ENCODE peak calls at places on chromosomes 7 and 10, in eight cellular contexts. One of them, this sample, is unnamed.

GRCh38 chr7:11831727-11832495 is at the start of gene THSD7A:
- DNase-seq in colonic mucosa: peak
- DNase-seq in upper lobe of left lung: peak
- DNase-seq in AG04450: no peak
- DNase-seq in mesothelial cell of epicardium: peak
- DNase-seq in WTC11: peak
- DNase-seq in Panc1: no peak
- DNase-seq in omental fat pad: no peak
- DNase-seq in this sample: peak

GRCh38 chr10:76942556-76943416 is 694.8 kb downstream of the KCNMA1 start:
- DNase-seq in WTC11: no peak
- DNase-seq in upper lobe of left lung: no peak
- DNase-seq in colonic mucosa: no peak
- DNase-seq in omental fat pad: no peak
- DNase-seq in Panc1: no peak
- DNase-seq in mesothelial cell of epicardium: no peak
- DNase-seq in AG04450: no peak
- DNase-seq in this sample: no peak

GRCh38 chr7:158707610-158708009 is 3.0 kb upstream of the NCAPG2 start:
- DNase-seq in mesothelial cell of epicardium: no peak
- DNase-seq in AG04450: no peak
- DNase-seq in colonic mucosa: no peak
- DNase-seq in WTC11: no peak
- DNase-seq in upper lobe of left lung: no peak
- DNase-seq in Panc1: no peak
- DNase-seq in omental fat pad: no peak
- DNase-seq in this sample: no peak

GRCh38 chr10:72890086-72890485 is 3.5 kb upstream of the OIT3 start:
- DNase-seq in WTC11: no peak
- DNase-seq in Panc1: no peak
- DNase-seq in upper lobe of left lung: no peak
- DNase-seq in colonic mucosa: no peak
- DNase-seq in mesothelial cell of epicardium: no peak
- DNase-seq in omental fat pad: no peak
- DNase-seq in AG04450: no peak
- DNase-seq in this sample: no peak

GRCh38 chr7:93043393-93043985 is 74.3 kb downstream of the SAMD9 start:
- DNase-seq in mesothelial cell of epicardium: peak
- DNase-seq in upper lobe of left lung: no peak
- DNase-seq in Panc1: no peak
- DNase-seq in AG04450: peak
- DNase-seq in omental fat pad: peak
- DNase-seq in WTC11: peak
- DNase-seq in colonic mucosa: no peak
- DNase-seq in this sample: peak

GRCh38 chr10:104445359-104445758 is 91.7 kb downstream of the CFAP58 start:
- DNase-seq in Panc1: no peak
- DNase-seq in colonic mucosa: no peak
- DNase-seq in WTC11: no peak
- DNase-seq in omental fat pad: no peak
- DNase-seq in upper lobe of left lung: no peak
- DNase-seq in mesothelial cell of epicardium: no peak
- DNase-seq in AG04450: peak
- DNase-seq in this sample: peak

GRCh38 chr7:73356176-73356575 is 28.2 kb downstream of the FKBP6 start:
- DNase-seq in AG04450: no peak
- DNase-seq in colonic mucosa: no peak
- DNase-seq in upper lobe of left lung: no peak
- DNase-seq in mesothelial cell of epicardium: no peak
- DNase-seq in WTC11: no peak
- DNase-seq in Panc1: no peak
- DNase-seq in omental fat pad: no peak
- DNase-seq in this sample: no peak

GRCh38 chr7:36100293-36100692 is 52.8 kb upstream of the EEPD1 start:
- DNase-seq in colonic mucosa: no peak
- DNase-seq in omental fat pad: no peak
- DNase-seq in Panc1: no peak
- DNase-seq in mesothelial cell of epicardium: no peak
- DNase-seq in upper lobe of left lung: no peak
- DNase-seq in WTC11: no peak
- DNase-seq in AG04450: no peak
- DNase-seq in this sample: no peak

GRCh38 chr10:59872892-59873463 is 33.4 kb downstream of the CCDC6 start:
- DNase-seq in Panc1: no peak
- DNase-seq in WTC11: no peak
- DNase-seq in omental fat pad: no peak
- DNase-seq in colonic mucosa: peak
- DNase-seq in AG04450: peak
- DNase-seq in mesothelial cell of epicardium: no peak
- DNase-seq in upper lobe of left lung: peak
- DNase-seq in this sample: peak

GRCh38 chr10:5526691-5527331 is 2.0 kb downstream of the CALML3 start:
- DNase-seq in colonic mucosa: no peak
- DNase-seq in AG04450: no peak
- DNase-seq in upper lobe of left lung: peak
- DNase-seq in Panc1: no peak
- DNase-seq in mesothelial cell of epicardium: no peak
- DNase-seq in omental fat pad: no peak
- DNase-seq in WTC11: no peak
- DNase-seq in this sample: no peak

GRCh38 chr7:93837245-93837644 is 53.3 kb downstream of the TFPI2 start:
- DNase-seq in colonic mucosa: no peak
- DNase-seq in omental fat pad: no peak
- DNase-seq in AG04450: no peak
- DNase-seq in upper lobe of left lung: no peak
- DNase-seq in WTC11: no peak
- DNase-seq in Panc1: no peak
- DNase-seq in mesothelial cell of epicardium: no peak
- DNase-seq in this sample: no peak

GRCh38 chr7:68821846-68822245 is 776.4 kb upstream of the AUTS2 start:
- DNase-seq in upper lobe of left lung: no peak
- DNase-seq in WTC11: no peak
- DNase-seq in Panc1: no peak
- DNase-seq in colonic mucosa: no peak
- DNase-seq in omental fat pad: no peak
- DNase-seq in AG04450: no peak
- DNase-seq in mesothelial cell of epicardium: no peak
- DNase-seq in this sample: no peak

GRCh38 chr10:4526426-4526825 is 299.6 kb upstream of the AKR1E2 start:
- DNase-seq in omental fat pad: no peak
- DNase-seq in upper lobe of left lung: no peak
- DNase-seq in colonic mucosa: no peak
- DNase-seq in Panc1: no peak
- DNase-seq in mesothelial cell of epicardium: no peak
- DNase-seq in WTC11: no peak
- DNase-seq in AG04450: no peak
- DNase-seq in this sample: no peak

GRCh38 chr10:42962120-42962901 is 114.6 kb upstream of the RET start:
- DNase-seq in Panc1: no peak
- DNase-seq in omental fat pad: peak
- DNase-seq in upper lobe of left lung: no peak
- DNase-seq in WTC11: peak
- DNase-seq in AG04450: no peak
- DNase-seq in mesothelial cell of epicardium: peak
- DNase-seq in colonic mucosa: peak
- DNase-seq in this sample: no peak

GRCh38 chr10:80460399-80461207 is 6.5 kb downstream of the TSPAN14 start:
- DNase-seq in Panc1: no peak
- DNase-seq in upper lobe of left lung: peak
- DNase-seq in AG04450: no peak
- DNase-seq in WTC11: peak
- DNase-seq in colonic mucosa: peak
- DNase-seq in mesothelial cell of epicardium: peak
- DNase-seq in omental fat pad: no peak
- DNase-seq in this sample: no peak

DNA sequence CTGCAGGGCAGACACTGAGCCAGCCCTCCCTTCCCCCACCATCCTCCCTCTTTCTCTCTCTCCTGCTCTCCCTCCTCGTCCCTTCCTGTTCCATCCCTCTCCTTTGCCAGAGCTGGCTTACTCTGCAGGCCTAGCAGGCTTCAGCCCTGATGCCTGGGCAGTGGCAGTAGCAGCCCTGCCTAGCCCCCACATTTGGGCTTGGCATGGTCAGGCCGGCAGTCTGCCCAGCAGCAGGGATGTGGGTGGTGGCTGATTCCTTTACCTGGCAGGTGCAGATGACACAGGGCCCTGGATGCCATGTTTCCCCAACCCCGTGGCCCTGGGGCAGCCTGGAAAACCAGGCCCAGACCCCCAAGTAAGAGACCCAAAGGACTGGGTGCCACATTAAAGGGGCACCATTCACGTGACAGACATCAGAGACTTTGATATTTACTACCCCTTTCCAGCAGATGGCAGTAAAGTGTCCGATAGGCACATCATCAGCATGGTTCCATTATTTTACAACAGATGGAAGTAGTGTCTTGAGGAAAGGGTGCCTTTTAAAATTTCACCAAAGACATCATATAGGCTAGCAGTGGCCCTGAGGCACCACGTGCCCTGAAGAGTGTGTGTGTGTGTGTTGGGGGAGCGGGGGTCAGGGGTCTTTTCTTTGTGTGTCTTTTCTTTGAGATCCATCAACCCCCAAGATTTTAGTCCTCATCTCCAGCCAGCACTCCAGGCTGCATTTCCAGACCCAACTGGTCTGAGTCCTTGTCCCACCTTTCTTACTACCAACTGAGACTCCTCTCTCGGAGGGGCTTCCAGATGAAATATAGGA is 5.9 kb downstream of the KCP start:
- DNase-seq in colonic mucosa: no peak
- DNase-seq in Panc1: peak
- DNase-seq in AG04450: no peak
- DNase-seq in upper lobe of left lung: no peak
- DNase-seq in omental fat pad: no peak
- DNase-seq in mesothelial cell of epicardium: no peak
- DNase-seq in WTC11: no peak
- DNase-seq in this sample: peak
- TF ChIP-seq CTCF in colonic mucosa: peak
- TF ChIP-seq CTCF in Panc1: peak
- TF ChIP-seq CTCF in AG04450: peak
- TF ChIP-seq CTCF in upper lobe of left lung: peak
- TF ChIP-seq CTCF in omental fat pad: no peak
- TF ChIP-seq CTCF in mesothelial cell of epicardium: peak
- TF ChIP-seq CTCF in WTC11: peak
- TF ChIP-seq CTCF in this sample: peak

DNA sequence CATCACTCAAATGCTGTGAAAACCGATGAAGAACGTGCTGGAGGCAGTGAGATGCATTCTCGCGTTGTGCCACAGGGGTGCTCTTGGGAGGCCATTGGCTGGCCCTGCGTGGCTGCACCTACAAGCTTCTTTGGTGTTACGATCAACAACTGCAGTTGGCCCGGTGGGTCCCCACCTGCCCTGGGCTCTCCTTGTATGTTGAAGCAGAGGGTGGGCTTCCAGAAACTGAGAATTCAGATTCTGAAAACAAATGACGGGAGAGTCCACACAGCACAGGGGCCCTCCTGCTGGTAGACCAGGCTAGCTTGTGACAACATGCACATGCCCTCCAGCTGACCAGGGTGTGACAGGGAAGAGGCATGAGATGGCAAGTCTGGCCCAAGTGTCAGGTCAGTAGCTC is 23.7 kb upstream of the DDC start:
- DNase-seq in upper lobe of left lung: no peak
- DNase-seq in WTC11: peak
- DNase-seq in mesothelial cell of epicardium: no peak
- DNase-seq in Panc1: no peak
- DNase-seq in colonic mucosa: no peak
- DNase-seq in omental fat pad: no peak
- DNase-seq in AG04450: no peak
- DNase-seq in this sample: no peak
- TF ChIP-seq CTCF in upper lobe of left lung: no peak
- TF ChIP-seq CTCF in WTC11: no peak
- TF ChIP-seq CTCF in mesothelial cell of epicardium: no peak
- TF ChIP-seq CTCF in Panc1: peak
- TF ChIP-seq CTCF in colonic mucosa: no peak
- TF ChIP-seq CTCF in omental fat pad: no peak
- TF ChIP-seq CTCF in AG04450: peak
- TF ChIP-seq CTCF in this sample: peak

GRCh38 chr10:12638103-12638502 is 288.8 kb downstream of the CAMK1D start:
- DNase-seq in colonic mucosa: peak
- DNase-seq in mesothelial cell of epicardium: no peak
- DNase-seq in AG04450: peak
- DNase-seq in Panc1: no peak
- DNase-seq in upper lobe of left lung: no peak
- DNase-seq in WTC11: no peak
- DNase-seq in omental fat pad: no peak
- DNase-seq in this sample: no peak
- TF ChIP-seq CTCF in colonic mucosa: no peak
- TF ChIP-seq CTCF in mesothelial cell of epicardium: no peak
- TF ChIP-seq CTCF in AG04450: no peak
- TF ChIP-seq CTCF in Panc1: no peak
- TF ChIP-seq CTCF in upper lobe of left lung: no peak
- TF ChIP-seq CTCF in WTC11: no peak
- TF ChIP-seq CTCF in omental fat pad: no peak
- TF ChIP-seq CTCF in this sample: no peak

GRCh38 chr10:65323802-65324201 is 1602.0 kb upstream of the LRRTM3 start:
- DNase-seq in WTC11: no peak
- DNase-seq in Panc1: no peak
- DNase-seq in colonic mucosa: no peak
- DNase-seq in AG04450: no peak
- DNase-seq in upper lobe of left lung: no peak
- DNase-seq in omental fat pad: no peak
- DNase-seq in mesothelial cell of epicardium: no peak
- DNase-seq in this sample: no peak

GRCh38 chr10:65325913-65326312 is 1599.9 kb upstream of the LRRTM3 start:
- DNase-seq in colonic mucosa: no peak
- DNase-seq in Panc1: no peak
- DNase-seq in mesothelial cell of epicardium: no peak
- DNase-seq in upper lobe of left lung: no peak
- DNase-seq in WTC11: peak
- DNase-seq in omental fat pad: no peak
- DNase-seq in AG04450: no peak
- DNase-seq in this sample: no peak

DNA sequence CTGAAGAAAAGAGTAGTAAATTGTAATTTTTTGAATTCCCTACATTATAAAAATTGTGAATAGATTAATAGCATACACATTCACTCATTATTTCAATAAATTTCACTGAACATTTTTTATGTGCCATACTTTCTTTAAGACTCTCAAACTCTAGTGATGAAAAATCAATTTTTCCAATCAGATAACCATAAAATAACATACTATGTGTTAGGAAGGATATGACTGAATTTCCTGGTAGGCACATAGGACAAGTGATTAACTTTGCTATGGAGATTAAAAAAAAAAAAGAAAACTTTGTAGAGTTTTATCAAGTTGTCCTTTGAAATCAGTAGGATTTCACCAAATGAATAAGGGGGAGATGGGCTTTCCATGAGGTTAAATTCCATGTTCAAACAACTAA is 1597.3 kb upstream of the LRRTM3 start:
- DNase-seq in WTC11: no peak
- DNase-seq in omental fat pad: no peak
- DNase-seq in mesothelial cell of epicardium: no peak
- DNase-seq in Panc1: no peak
- DNase-seq in colonic mucosa: no peak
- DNase-seq in upper lobe of left lung: no peak
- DNase-seq in AG04450: no peak
- DNase-seq in this sample: no peak
- TF ChIP-seq CTCF in WTC11: no peak
- TF ChIP-seq CTCF in omental fat pad: no peak
- TF ChIP-seq CTCF in mesothelial cell of epicardium: no peak
- TF ChIP-seq CTCF in Panc1: no peak
- TF ChIP-seq CTCF in colonic mucosa: no peak
- TF ChIP-seq CTCF in upper lobe of left lung: no peak
- TF ChIP-seq CTCF in AG04450: no peak
- TF ChIP-seq CTCF in this sample: no peak

GRCh38 chr7:22256702-22257101 is 100.3 kb downstream of the RAPGEF5 start:
- DNase-seq in AG04450: no peak
- DNase-seq in upper lobe of left lung: no peak
- DNase-seq in WTC11: no peak
- DNase-seq in mesothelial cell of epicardium: no peak
- DNase-seq in colonic mucosa: no peak
- DNase-seq in Panc1: no peak
- DNase-seq in omental fat pad: no peak
- DNase-seq in this sample: no peak
- TF ChIP-seq CTCF in AG04450: peak
- TF ChIP-seq CTCF in upper lobe of left lung: no peak
- TF ChIP-seq CTCF in WTC11: no peak
- TF ChIP-seq CTCF in mesothelial cell of epicardium: no peak
- TF ChIP-seq CTCF in colonic mucosa: no peak
- TF ChIP-seq CTCF in Panc1: no peak
- TF ChIP-seq CTCF in omental fat pad: no peak
- TF ChIP-seq CTCF in this sample: no peak